ENCODE peak calls at places on chromosome X, in ten cellular contexts. One of them, this sample, is unnamed.

GRCh38 chrX:48003367-48003757 is 427 bp downstream of the ZNF182 start:
- DNase-seq in IMR-90: no peak
- DNase-seq in kidney glomerular epithelial cell: no peak
- DNase-seq in HT-29: peak
- DNase-seq in RCC 7860: no peak
- DNase-seq in fibroblast of the conjunctiva: no peak
- DNase-seq in B cell: peak
- DNase-seq in aorta: no peak
- DNase-seq in activated CD8-positive, alpha-beta memory T cell treated with anti-CD3 and anti-CD28 coated beads, Interleukin-2, amount 50 U/mL, for 4 hours: no peak
- DNase-seq in NCI-H345: no peak
- DNase-seq in this sample: peak

GRCh38 chrX:104833401-104833800 is 267.4 kb downstream of the IL1RAPL2 start:
- DNase-seq in HT-29: no peak
- DNase-seq in kidney glomerular epithelial cell: no peak
- DNase-seq in IMR-90: no peak
- DNase-seq in aorta: no peak
- DNase-seq in RCC 7860: no peak
- DNase-seq in fibroblast of the conjunctiva: peak
- DNase-seq in B cell: no peak
- DNase-seq in NCI-H345: no peak
- DNase-seq in activated CD8-positive, alpha-beta memory T cell treated with anti-CD3 and anti-CD28 coated beads, Interleukin-2, amount 50 U/mL, for 4 hours: no peak
- DNase-seq in this sample: no peak

GRCh38 chrX:122622800-122623199 is 561.3 kb upstream of the GRIA3 start:
- DNase-seq in kidney glomerular epithelial cell: no peak
- DNase-seq in NCI-H345: no peak
- DNase-seq in aorta: no peak
- DNase-seq in RCC 7860: no peak
- DNase-seq in activated CD8-positive, alpha-beta memory T cell treated with anti-CD3 and anti-CD28 coated beads, Interleukin-2, amount 50 U/mL, for 4 hours: no peak
- DNase-seq in B cell: no peak
- DNase-seq in IMR-90: no peak
- DNase-seq in HT-29: no peak
- DNase-seq in fibroblast of the conjunctiva: no peak
- DNase-seq in this sample: peak

GRCh38 chrX:1231850-1232505 is 19.5 kb upstream of the CRLF2 start:
- DNase-seq in kidney glomerular epithelial cell: no peak
- DNase-seq in aorta: no peak
- DNase-seq in activated CD8-positive, alpha-beta memory T cell treated with anti-CD3 and anti-CD28 coated beads, Interleukin-2, amount 50 U/mL, for 4 hours: no peak
- DNase-seq in B cell: no peak
- DNase-seq in fibroblast of the conjunctiva: no peak
- DNase-seq in NCI-H345: no peak
- DNase-seq in RCC 7860: no peak
- DNase-seq in IMR-90: no peak
- DNase-seq in HT-29: no peak
- DNase-seq in this sample: no peak

GRCh38 chrX:130555341-130555740 is 153.6 kb downstream of the RBMX2 start:
- DNase-seq in fibroblast of the conjunctiva: peak
- DNase-seq in B cell: no peak
- DNase-seq in NCI-H345: no peak
- DNase-seq in RCC 7860: no peak
- DNase-seq in activated CD8-positive, alpha-beta memory T cell treated with anti-CD3 and anti-CD28 coated beads, Interleukin-2, amount 50 U/mL, for 4 hours: no peak
- DNase-seq in aorta: no peak
- DNase-seq in HT-29: no peak
- DNase-seq in kidney glomerular epithelial cell: no peak
- DNase-seq in IMR-90: no peak
- DNase-seq in this sample: no peak

GRCh38 chrX:10579018-10579752 is 41.2 kb downstream of the MID1 start:
- DNase-seq in HT-29: peak
- DNase-seq in NCI-H345: no peak
- DNase-seq in IMR-90: peak
- DNase-seq in activated CD8-positive, alpha-beta memory T cell treated with anti-CD3 and anti-CD28 coated beads, Interleukin-2, amount 50 U/mL, for 4 hours: no peak
- DNase-seq in B cell: no peak
- DNase-seq in aorta: no peak
- DNase-seq in fibroblast of the conjunctiva: peak
- DNase-seq in kidney glomerular epithelial cell: peak
- DNase-seq in RCC 7860: peak
- DNase-seq in this sample: peak

GRCh38 chrX:5959286-5959685 is 269.4 kb downstream of the NLGN4X start:
- DNase-seq in aorta: no peak
- DNase-seq in HT-29: no peak
- DNase-seq in fibroblast of the conjunctiva: no peak
- DNase-seq in B cell: no peak
- DNase-seq in NCI-H345: no peak
- DNase-seq in RCC 7860: no peak
- DNase-seq in kidney glomerular epithelial cell: no peak
- DNase-seq in IMR-90: no peak
- DNase-seq in activated CD8-positive, alpha-beta memory T cell treated with anti-CD3 and anti-CD28 coated beads, Interleukin-2, amount 50 U/mL, for 4 hours: no peak
- DNase-seq in this sample: no peak

GRCh38 chrX:729583-730409 is 99.2 kb downstream of the SHOX start:
- DNase-seq in aorta: no peak
- DNase-seq in IMR-90: no peak
- DNase-seq in fibroblast of the conjunctiva: no peak
- DNase-seq in activated CD8-positive, alpha-beta memory T cell treated with anti-CD3 and anti-CD28 coated beads, Interleukin-2, amount 50 U/mL, for 4 hours: no peak
- DNase-seq in NCI-H345: no peak
- DNase-seq in B cell: no peak
- DNase-seq in RCC 7860: no peak
- DNase-seq in HT-29: no peak
- DNase-seq in kidney glomerular epithelial cell: no peak
- DNase-seq in this sample: no peak

GRCh38 chrX:17032351-17032750 is 85.9 kb downstream of the REPS2 start:
- DNase-seq in aorta: peak
- DNase-seq in RCC 7860: peak
- DNase-seq in IMR-90: no peak
- DNase-seq in kidney glomerular epithelial cell: peak
- DNase-seq in activated CD8-positive, alpha-beta memory T cell treated with anti-CD3 and anti-CD28 coated beads, Interleukin-2, amount 50 U/mL, for 4 hours: no peak
- DNase-seq in fibroblast of the conjunctiva: peak
- DNase-seq in HT-29: no peak
- DNase-seq in B cell: no peak
- DNase-seq in NCI-H345: no peak
- DNase-seq in this sample: no peak

GRCh38 chrX:77076896-77077295 is 370.3 kb upstream of the FGF16 start:
- DNase-seq in fibroblast of the conjunctiva: no peak
- DNase-seq in HT-29: no peak
- DNase-seq in B cell: no peak
- DNase-seq in activated CD8-positive, alpha-beta memory T cell treated with anti-CD3 and anti-CD28 coated beads, Interleukin-2, amount 50 U/mL, for 4 hours: no peak
- DNase-seq in NCI-H345: no peak
- DNase-seq in IMR-90: no peak
- DNase-seq in kidney glomerular epithelial cell: no peak
- DNase-seq in RCC 7860: no peak
- DNase-seq in aorta: no peak
- DNase-seq in this sample: no peak

GRCh38 chrX:154804564-154804956 is 725 bp downstream of the MPP1 start:
- DNase-seq in HT-29: no peak
- DNase-seq in activated CD8-positive, alpha-beta memory T cell treated with anti-CD3 and anti-CD28 coated beads, Interleukin-2, amount 50 U/mL, for 4 hours: no peak
- DNase-seq in IMR-90: no peak
- DNase-seq in RCC 7860: no peak
- DNase-seq in aorta: no peak
- DNase-seq in kidney glomerular epithelial cell: no peak
- DNase-seq in NCI-H345: peak
- DNase-seq in fibroblast of the conjunctiva: no peak
- DNase-seq in B cell: no peak
- DNase-seq in this sample: peak

GRCh38 chrX:17414057-17414658 is 39.2 kb downstream of the NHS start:
- DNase-seq in aorta: no peak
- DNase-seq in RCC 7860: no peak
- DNase-seq in activated CD8-positive, alpha-beta memory T cell treated with anti-CD3 and anti-CD28 coated beads, Interleukin-2, amount 50 U/mL, for 4 hours: no peak
- DNase-seq in NCI-H345: no peak
- DNase-seq in IMR-90: no peak
- DNase-seq in fibroblast of the conjunctiva: no peak
- DNase-seq in kidney glomerular epithelial cell: no peak
- DNase-seq in HT-29: no peak
- DNase-seq in B cell: no peak
- DNase-seq in this sample: no peak

GRCh38 chrX:53990201-53990600 is 54.1 kb downstream of the PHF8 start:
- DNase-seq in kidney glomerular epithelial cell: no peak
- DNase-seq in HT-29: no peak
- DNase-seq in B cell: no peak
- DNase-seq in aorta: no peak
- DNase-seq in activated CD8-positive, alpha-beta memory T cell treated with anti-CD3 and anti-CD28 coated beads, Interleukin-2, amount 50 U/mL, for 4 hours: no peak
- DNase-seq in NCI-H345: no peak
- DNase-seq in RCC 7860: no peak
- DNase-seq in IMR-90: peak
- DNase-seq in fibroblast of the conjunctiva: no peak
- DNase-seq in this sample: no peak

GRCh38 chrX:124337916-124338315 is 5.5 kb downstream of the TEX13D start:
- DNase-seq in activated CD8-positive, alpha-beta memory T cell treated with anti-CD3 and anti-CD28 coated beads, Interleukin-2, amount 50 U/mL, for 4 hours: no peak
- DNase-seq in aorta: no peak
- DNase-seq in HT-29: no peak
- DNase-seq in IMR-90: no peak
- DNase-seq in RCC 7860: no peak
- DNase-seq in B cell: no peak
- DNase-seq in kidney glomerular epithelial cell: no peak
- DNase-seq in fibroblast of the conjunctiva: no peak
- DNase-seq in NCI-H345: no peak
- DNase-seq in this sample: no peak

GRCh38 chrX:106897259-106897658 is 5.9 kb downstream of the RIPPLY1 start:
- DNase-seq in IMR-90: peak
- DNase-seq in NCI-H345: no peak
- DNase-seq in RCC 7860: peak
- DNase-seq in aorta: no peak
- DNase-seq in activated CD8-positive, alpha-beta memory T cell treated with anti-CD3 and anti-CD28 coated beads, Interleukin-2, amount 50 U/mL, for 4 hours: no peak
- DNase-seq in fibroblast of the conjunctiva: no peak
- DNase-seq in kidney glomerular epithelial cell: no peak
- DNase-seq in HT-29: no peak
- DNase-seq in B cell: no peak
- DNase-seq in this sample: no peak

GRCh38 chrX:5976332-5976731 is 252.3 kb downstream of the NLGN4X start:
- DNase-seq in NCI-H345: peak
- DNase-seq in RCC 7860: no peak
- DNase-seq in fibroblast of the conjunctiva: no peak
- DNase-seq in B cell: no peak
- DNase-seq in activated CD8-positive, alpha-beta memory T cell treated with anti-CD3 and anti-CD28 coated beads, Interleukin-2, amount 50 U/mL, for 4 hours: no peak
- DNase-seq in kidney glomerular epithelial cell: no peak
- DNase-seq in HT-29: no peak
- DNase-seq in aorta: no peak
- DNase-seq in IMR-90: no peak
- DNase-seq in this sample: no peak

GRCh38 chrX:1545776-1546408 is 8.9 kb upstream of the P2RY8 start:
- DNase-seq in RCC 7860: no peak
- DNase-seq in activated CD8-positive, alpha-beta memory T cell treated with anti-CD3 and anti-CD28 coated beads, Interleukin-2, amount 50 U/mL, for 4 hours: no peak
- DNase-seq in NCI-H345: no peak
- DNase-seq in kidney glomerular epithelial cell: no peak
- DNase-seq in B cell: no peak
- DNase-seq in fibroblast of the conjunctiva: no peak
- DNase-seq in aorta: no peak
- DNase-seq in HT-29: no peak
- DNase-seq in IMR-90: no peak
- DNase-seq in this sample: no peak

GRCh38 chrX:103941201-103941975 is 21.0 kb upstream of the TMSB15B start:
- DNase-seq in IMR-90: peak
- DNase-seq in kidney glomerular epithelial cell: no peak
- DNase-seq in HT-29: peak
- DNase-seq in RCC 7860: no peak
- DNase-seq in fibroblast of the conjunctiva: peak
- DNase-seq in aorta: no peak
- DNase-seq in NCI-H345: peak
- DNase-seq in B cell: no peak
- DNase-seq in activated CD8-positive, alpha-beta memory T cell treated with anti-CD3 and anti-CD28 coated beads, Interleukin-2, amount 50 U/mL, for 4 hours: no peak
- DNase-seq in this sample: peak